ENCODE peak calls at places on chromosomes 12 and 14, in six cellular contexts. Y, F, S, A, Q and G are unnamed samples. For H3K4me1 and H3K9me3, the result is how much of the 10 kb centered on the place peaks cover.

GRCh38 chr12:46177842-46178608 is 90.8 kb downstream of the SLC38A1 start:
- DNase-seq in Y (no peak), F (no peak), S (no peak), A (no peak), Q (no peak), G (no peak)

GRCh38 chr14:100416081-100416480 is 92.9 kb downstream of the SLC25A47 start:
- DNase-seq in Y (no peak), F (no peak), S (no peak), A (no peak), Q (no peak), G (no peak)

GRCh38 chr12:120110550-120111501 is 5.7 kb downstream of the RAB35 start:
- DNase-seq in Y (no peak), F (no peak), S (no peak), A (no peak), Q (no peak), G (no peak)

GRCh38 chr12:92912052-92912451 is 17.0 kb downstream of the EEA1 start:
- DNase-seq in Y (no peak), F (peak), S (no peak), A (peak), Q (peak), G (no peak)

GRCh38 chr14:69133206-69134125 is 19.5 kb downstream of the DCAF5 start:
- DNase-seq in Y (no peak), F (peak), S (no peak), A (peak), Q (peak), G (no peak)

GRCh38 chr12:124482567-124482893 is 84.9 kb downstream of the NCOR2 start:
- DNase-seq in Y (no peak), F (no peak), S (no peak), A (no peak), Q (no peak), G (no peak)

GRCh38 chr14:90093942-90094595 is 32.3 kb downstream of the KCNK13 start:
- DNase-seq in Y (no peak), F (peak), S (no peak), A (peak), Q (peak), G (no peak)

GRCh38 chr14:95515523-95516517 is 630 bp downstream of the SYNE3 start:
- DNase-seq in Y (no peak), F (peak), S (peak), A (peak), Q (peak), G (no peak)

GRCh38 chr12:64999157-64999425 is 122.0 kb downstream of the WIF1 start:
- DNase-seq in Y (no peak), F (no peak), S (no peak), A (no peak), Q (no peak), G (no peak)

GRCh38 chr12:81021834-81022233 is 56.0 kb upstream of the ACSS3 start:
- DNase-seq in Y (no peak), F (no peak), S (no peak), A (no peak), Q (no peak), G (no peak)

GRCh38 chr14:28303248-28303647 is 463.3 kb upstream of the FOXG1 start:
- DNase-seq in Y (no peak), F (peak), S (no peak), A (no peak), Q (peak), G (no peak)

GRCh38 chr12:25384954-25385216 is 134.2 kb upstream of the KRAS start:
- DNase-seq in Y (no peak), F (no peak), S (no peak), A (no peak), Q (no peak), G (no peak)

GRCh38 chr12:54601841-54602240 is 13.4 kb upstream of the PPP1R1A start:
- DNase-seq in Y (no peak), F (no peak), S (no peak), A (peak), Q (peak), G (no peak)

GRCh38 chr12:24904871-24905270 is 44.0 kb downstream of the BCAT1 start:
- DNase-seq in Y (no peak), F (no peak), S (no peak), A (no peak), Q (no peak), G (peak)

GRCh38 chr12:76275511-76276093 is 72.6 kb downstream of the BBS10 start:
- DNase-seq in Y (no peak), F (no peak), S (no peak), A (no peak), Q (no peak), G (no peak)

GRCh38 chr12:28568709-28569108 is 378.5 kb downstream of the CCDC91 start:
- DNase-seq in Y (no peak), F (peak), S (no peak), A (peak), Q (no peak), G (no peak)

GRCh38 chr14:70822706-70823185 is 13.4 kb upstream of the MAP3K9 start:
- DNase-seq in Y (no peak), F (peak), S (peak), A (peak), Q (no peak), G (peak)

GRCh38 chr12:62224601-62225000 is 35.6 kb upstream of the USP15 start:
- DNase-seq in Y (no peak), F (no peak), S (no peak), A (no peak), Q (no peak), G (no peak)

GRCh38 chr12:19624401-19624930 is 185.2 kb downstream of the AEBP2 start:
- DNase-seq in Y (no peak), F (no peak), S (no peak), A (no peak), Q (no peak), G (no peak)

GRCh38 chr12:100154472-100155247 is 12.0 kb upstream of the BLTP3B start:
- DNase-seq in Y (peak), F (peak), S (peak), A (peak), Q (peak), G (peak)

GRCh38 chr14:52821805-52822250 is 30.4 kb upstream of the GNPNAT1 start:
- DNase-seq in Y (no peak), F (no peak), S (no peak), A (no peak), Q (no peak), G (no peak)

GRCh38 chr14:71711619-71712018 is 220.6 kb upstream of the RGS6 start:
- DNase-seq in Y (no peak), F (peak), S (peak), A (peak), Q (peak), G (peak)

GRCh38 chr12:1934831-1935230 is 16.4 kb upstream of the CACNA2D4 start:
- DNase-seq in Y (no peak), F (no peak), S (no peak), A (no peak), Q (no peak), G (no peak)

GRCh38 chr12:48813464-48814312 is 4.6 kb upstream of the CACNB3 start:
- DNase-seq in Y (no peak), F (peak), S (no peak), A (no peak), Q (no peak), G (peak)

GRCh38 chr14:69404478-69404877 is 6.0 kb downstream of the SLC39A9 start:
- DNase-seq in Y (no peak), F (no peak), S (no peak), A (no peak), Q (no peak), G (no peak)

GRCh38 chr14:92093320-92093719 is 13.1 kb downstream of the ATXN3 start:
- DNase-seq in Y (no peak), F (no peak), S (no peak), A (peak), Q (no peak), G (no peak)

GRCh38 chr12:112170376-112170775 is 45.0 kb downstream of the TRAFD1 start:
- DNase-seq in Y (no peak), F (peak), S (no peak), A (peak), Q (no peak), G (no peak)

GRCh38 chr12:43805149-43805856 is 814 bp downstream of the TWF1 start:
- DNase-seq in Y (no peak), F (no peak), S (no peak), A (no peak), Q (peak), G (no peak)

GRCh38 chr14:53055003-53055402 is 98.1 kb downstream of the DDHD1 start:
- DNase-seq in Y (peak), F (peak), S (peak), A (peak), Q (peak), G (peak)

GRCh38 chr12:118357327-118358007 is 15.2 kb downstream of the TAOK3 start:
- DNase-seq in Y (peak), F (no peak), S (no peak), A (peak), Q (peak), G (no peak)

GRCh38 chr14:103398427-103399195 is 13.4 kb downstream of the MARK3 start:
- DNase-seq in Y (no peak), F (peak), S (no peak), A (peak), Q (no peak), G (no peak)

GRCh38 chr12:112303004-112303403 is 79.2 kb downstream of the HECTD4 start:
- DNase-seq in Y (no peak), F (peak), S (no peak), A (peak), Q (peak), G (peak)

GRCh38 chr14:79732911-79733310 is 478.4 kb downstream of the DIO2 start:
- DNase-seq in Y (no peak), F (peak), S (no peak), A (peak), Q (no peak), G (no peak)

GRCh38 chr12:57694459-57695019 is 607 bp downstream of the OS9 start:
- DNase-seq in Y (no peak), F (peak), S (peak), A (peak), Q (peak), G (no peak)

GRCh38 chr12:103205906-103206305 is 248.4 kb downstream of the ASCL1 start:
- DNase-seq in Y (no peak), F (no peak), S (no peak), A (no peak), Q (peak), G (no peak)

GRCh38 chr12:213527-213932 is 427 bp downstream of the SLC6A12 start:
- DNase-seq in Y (no peak), F (no peak), S (no peak), A (no peak), Q (no peak), G (no peak)

GRCh38 chr12:11732023-11732422 is 82.5 kb downstream of the ETV6 start:
- DNase-seq in Y (no peak), F (no peak), S (no peak), A (no peak), Q (no peak), G (no peak)

GRCh38 chr12:11731455-11731854 is 82.0 kb downstream of the ETV6 start:
- DNase-seq in Y (no peak), F (peak), S (no peak), A (peak), Q (peak), G (no peak)

GRCh38 chr12:11731042-11731357 is 81.5 kb downstream of the ETV6 start:
- DNase-seq in Y (no peak), F (no peak), S (no peak), A (no peak), Q (no peak), G (no peak)

GRCh38 chr12:11734781-11735180 is 85.3 kb downstream of the ETV6 start:
- DNase-seq in Y (no peak), F (no peak), S (no peak), A (no peak), Q (no peak), G (no peak)

DNA sequence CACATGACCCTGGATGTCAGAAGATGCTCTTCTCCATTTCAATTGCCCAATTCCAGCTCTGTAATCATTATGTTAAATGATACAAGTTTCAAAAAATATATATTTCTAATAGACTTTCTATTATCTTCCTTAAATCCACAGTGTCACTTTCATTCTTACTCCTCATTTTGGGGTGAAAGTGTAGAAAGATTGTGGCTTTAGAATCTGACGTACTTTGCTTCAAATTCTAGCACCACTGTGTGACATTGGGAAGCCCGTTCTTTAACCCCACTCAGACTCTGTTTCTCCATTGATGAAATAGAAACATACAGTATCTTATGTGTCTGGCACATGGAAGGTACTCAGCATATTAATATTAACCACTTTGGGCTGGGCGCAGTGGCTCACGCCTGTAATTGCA is 83.3 kb downstream of the ETV6 start:
- DNase-seq in Y (no peak), F (no peak), S (no peak), A (no peak), Q (no peak), G (no peak)
- H3K4me1 ChIP-seq in Y (under half), F (under half), S (under half), A (under half), Q (under half), G (under half)

GRCh38 chr14:97776890-97777564 is 979.8 kb downstream of the VRK1 start:
- DNase-seq in Y (no peak), F (no peak), S (no peak), A (no peak), Q (no peak), G (no peak)

GRCh38 chr14:97771340-97772045 is 974.3 kb downstream of the VRK1 start:
- DNase-seq in Y (no peak), F (no peak), S (no peak), A (no peak), Q (peak), G (no peak)
- H3K9me3 ChIP-seq in Y (under half), F (under half), S (under half), A (under half), Q (under half), G (under half)

GRCh38 chr12:108817909-108818308 is 39.5 kb downstream of the SSH1 start:
- DNase-seq in Y (no peak), F (no peak), S (no peak), A (no peak), Q (no peak), G (no peak)

GRCh38 chr12:108821407-108822397 is 35.7 kb downstream of the SSH1 start:
- DNase-seq in Y (no peak), F (peak), S (no peak), A (peak), Q (peak), G (no peak)

GRCh38 chr12:108822458-108823205 is 34.8 kb downstream of the SSH1 start:
- DNase-seq in Y (no peak), F (no peak), S (no peak), A (no peak), Q (no peak), G (no peak)

GRCh38 chr12:108820700-108821406 is 36.5 kb downstream of the SSH1 start:
- DNase-seq in Y (no peak), F (no peak), S (no peak), A (no peak), Q (no peak), G (no peak)

GRCh38 chr12:108819920-108820699 is 37.3 kb downstream of the SSH1 start:
- DNase-seq in Y (no peak), F (no peak), S (no peak), A (no peak), Q (no peak), G (no peak)
- H3K9ac ChIP-seq in Y (no peak), F (peak), S (no peak), A (no peak), Q (no peak), G (no peak)

GRCh38 chr14:105139831-105140239 is 28.7 kb downstream of the JAG2 start:
- DNase-seq in Y (no peak), F (no peak), S (no peak), A (no peak), Q (no peak), G (no peak)

GRCh38 chr14:105140581-105140980 is 28.0 kb downstream of the JAG2 start:
- DNase-seq in Y (no peak), F (no peak), S (no peak), A (no peak), Q (no peak), G (no peak)

GRCh38 chr14:105142651-105143450 is 25.7 kb downstream of the JAG2 start:
- DNase-seq in Y (no peak), F (no peak), S (no peak), A (no peak), Q (no peak), G (no peak)

GRCh38 chr14:105141026-105141425 is 27.6 kb downstream of the JAG2 start:
- DNase-seq in Y (no peak), F (no peak), S (no peak), A (no peak), Q (no peak), G (no peak)

DNA sequence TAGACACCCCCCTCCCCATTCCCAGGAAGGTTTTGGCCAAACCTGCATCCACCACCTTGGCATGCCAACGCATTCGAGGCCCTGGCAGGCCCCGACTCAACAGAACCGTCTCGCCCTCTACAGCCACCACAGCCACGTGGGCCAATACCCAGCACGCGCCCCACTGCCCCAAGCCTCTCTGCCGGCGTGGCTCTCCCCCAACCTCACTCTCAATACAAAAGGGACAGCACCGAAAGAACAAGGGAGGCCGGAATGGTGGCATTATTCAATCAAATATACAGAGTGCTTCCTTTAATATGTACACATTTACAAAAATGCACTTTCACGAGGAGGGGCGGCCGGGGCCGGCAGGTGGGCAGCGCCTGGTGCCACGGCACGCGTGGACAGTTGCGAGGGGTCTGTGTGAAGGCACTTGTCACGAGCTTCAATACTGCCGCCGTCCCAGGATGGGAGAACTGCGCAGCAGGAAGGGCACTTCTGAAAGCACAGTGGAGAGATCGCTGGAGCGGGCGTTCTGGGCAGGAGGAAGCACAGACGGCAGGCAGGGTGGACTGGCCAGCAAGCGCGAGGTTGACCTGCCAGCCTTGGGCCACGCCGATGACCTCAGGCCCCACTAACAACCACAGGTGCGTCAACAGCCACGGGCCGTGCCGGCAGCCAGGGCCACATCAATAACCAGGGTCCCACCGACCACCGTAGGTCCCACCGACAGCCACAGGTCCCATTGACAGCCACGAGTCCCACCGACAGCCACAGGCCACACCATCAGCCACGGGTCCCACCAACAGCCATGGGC is 26.9 kb downstream of the JAG2 start:
- DNase-seq in Y (no peak), F (no peak), S (no peak), A (no peak), Q (no peak), G (no peak)
- H3K4me1 ChIP-seq in Y (under half), F (under half), S (under half), A (under half), Q (under half), G (under half)

GRCh38 chr14:105937253-105938054 is 411.1 kb downstream of the TMEM121 start:
- DNase-seq in Y (no peak), F (no peak), S (no peak), A (no peak), Q (no peak), G (peak)

GRCh38 chr14:105938055-105938863 is 411.9 kb downstream of the TMEM121 start:
- DNase-seq in Y (no peak), F (no peak), S (no peak), A (no peak), Q (no peak), G (no peak)

GRCh38 chr14:105933238-105933637 is 406.9 kb downstream of the TMEM121 start:
- DNase-seq in Y (no peak), F (no peak), S (no peak), A (no peak), Q (no peak), G (no peak)

GRCh38 chr14:105931808-105932483 is 405.6 kb downstream of the TMEM121 start:
- DNase-seq in Y (no peak), F (no peak), S (no peak), A (no peak), Q (no peak), G (no peak)

GRCh38 chr14:105935384-105935783 is 409.0 kb downstream of the TMEM121 start:
- DNase-seq in Y (no peak), F (no peak), S (no peak), A (no peak), Q (no peak), G (no peak)
- H3K9me3 ChIP-seq in Y (under half), F (under half), S (under half), A (under half), Q (under half), G (under half)

GRCh38 chr12:113860950-113861349 is 105.2 kb downstream of the RBM19 start:
- DNase-seq in Y (no peak), F (peak), S (no peak), A (peak), Q (peak), G (no peak)
- H3K9ac ChIP-seq in Y (no peak), F (peak), S (no peak), A (no peak), Q (no peak), G (peak)

DNA sequence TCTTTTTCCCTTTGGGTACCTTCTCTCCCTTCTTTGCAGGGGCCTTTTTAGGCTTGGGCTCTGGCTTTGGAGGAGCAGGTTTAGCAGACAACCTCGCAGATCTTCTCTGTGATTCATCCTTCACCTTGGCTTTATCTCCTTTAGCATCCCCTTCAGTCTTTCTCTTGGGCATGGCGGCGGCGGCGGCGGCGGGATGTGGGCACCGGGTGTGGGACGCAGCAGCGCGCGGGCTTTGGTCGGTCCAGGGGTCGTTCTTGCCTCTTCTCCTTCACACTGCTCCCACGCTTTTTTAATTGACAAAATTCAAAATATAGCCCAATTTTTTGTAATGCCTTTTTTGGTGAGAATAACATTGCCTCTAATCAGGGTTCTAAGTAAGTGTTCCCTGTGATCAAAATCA is 8.6 kb downstream of the TRMT5 start:
- DNase-seq in Y (no peak), F (no peak), S (no peak), A (no peak), Q (no peak), G (no peak)
- H3K4me1 ChIP-seq in Y (under half), F (under half), S (under half), A (under half), Q (under half), G (under half)